ENCODE peak calls at places on chromosomes 6 and 20, in six cellular contexts. Q is lower lobe of right lung, K is mammary epithelial cell, U is neural progenitor cell, P is right cardiac atrium, D is heart right ventricle. H is an unnamed sample.

GRCh38 chr6:110628330-110628729 is 151.9 kb upstream of the SLC22A16 start:
- DNase-seq in D (no peak), P (no peak), Q (no peak), K (peak), U (no peak), H (no peak)

GRCh38 chr6:8481727-8482126 is 46.4 kb upstream of the SLC35B3 start:
- DNase-seq in D (no peak), P (no peak), Q (no peak), U (peak), K (no peak), H (no peak)

GRCh38 chr6:30836431-30836866 is 47.9 kb upstream of the DDR1 start:
- DNase-seq in U (no peak), D (no peak), Q (no peak), K (no peak), P (peak), H (no peak)

GRCh38 chr6:57013501-57013900 is 33.0 kb upstream of the KIAA1586 start:
- DNase-seq in D (no peak), U (no peak), P (no peak), Q (no peak), K (peak), H (no peak)

GRCh38 chr6:150030611-150031010 is 5.3 kb upstream of the RAET1L start:
- DNase-seq in Q (no peak), D (no peak), K (no peak), U (no peak), P (no peak), H (no peak)

GRCh38 chr6:108921547-108922331 is 73.5 kb downstream of the ARMC2 start:
- DNase-seq in K (peak), P (peak), Q (no peak), U (no peak), D (no peak), H (no peak)

GRCh38 chr6:163405412-163406309 is 8.9 kb upstream of the QKI start:
- DNase-seq in D (peak), Q (peak), K (no peak), U (no peak), P (peak), H (peak)

GRCh38 chr20:64079273-64080012 is at the start of gene RGS19:
- DNase-seq in P (peak), K (peak), Q (peak), D (peak), U (peak), H (no peak)

GRCh38 chr20:51529758-51530157 is 12.8 kb downstream of the NFATC2 start:
- DNase-seq in Q (no peak), P (no peak), K (no peak), D (no peak), U (no peak), H (no peak)

GRCh38 chr6:74731204-74731603 is 474.6 kb downstream of the COL12A1 start:
- DNase-seq in U (no peak), P (no peak), Q (no peak), D (no peak), K (peak), H (no peak)

GRCh38 chr6:137414599-137414998 is 79.6 kb downstream of the OLIG3 start:
- DNase-seq in P (no peak), Q (no peak), U (peak), D (no peak), K (no peak), H (no peak)

GRCh38 chr20:61933951-61934715 is 131.5 kb downstream of the TAF4 start:
- DNase-seq in U (peak), K (no peak), D (peak), Q (peak), P (no peak), H (no peak)

GRCh38 chr6:77425676-77426075 is 37.6 kb downstream of the HTR1B start:
- DNase-seq in U (no peak), P (no peak), Q (no peak), D (no peak), K (no peak), H (no peak)

GRCh38 chr6:16759646-16760535 is 1.4 kb downstream of the ATXN1 start:
- DNase-seq in Q (peak), U (peak), D (peak), K (peak), P (peak), H (peak)

GRCh38 chr20:50762435-50763201 is 31.2 kb downstream of the PARD6B start:
- DNase-seq in Q (peak), K (peak), U (no peak), D (peak), P (peak), H (no peak)

GRCh38 chr6:144150673-144151009 is 324 bp downstream of the STX11 start:
- DNase-seq in D (peak), K (peak), P (no peak), Q (peak), U (peak), H (no peak)

GRCh38 chr20:47281376-47281775 is 75.1 kb downstream of the ZMYND8 start:
- DNase-seq in Q (no peak), U (no peak), D (no peak), K (no peak), P (no peak), H (no peak)

GRCh38 chr20:20498081-20498861 is 130.4 kb downstream of the INSM1 start:
- DNase-seq in P (no peak), D (no peak), U (peak), Q (no peak), K (no peak), H (peak)

GRCh38 chr20:62710886-62711702 is 2.5 kb downstream of the NTSR1 start:
- DNase-seq in K (peak), P (no peak), D (peak), Q (no peak), U (no peak), H (no peak)

GRCh38 chr20:3224681-3225421 is 14.1 kb downstream of the SLC4A11 start:
- DNase-seq in K (no peak), P (no peak), Q (no peak), D (no peak), U (no peak), H (no peak)

GRCh38 chr20:57397004-57397692 is 6.0 kb downstream of the RBM38 start:
- DNase-seq in U (no peak), D (no peak), P (no peak), Q (peak), K (no peak), H (no peak)

GRCh38 chr20:57399587-57400261 is 8.5 kb downstream of the RBM38 start:
- DNase-seq in P (no peak), U (no peak), K (no peak), D (peak), Q (peak), H (no peak)

GRCh38 chr20:57397693-57398108 is 6.5 kb downstream of the RBM38 start:
- DNase-seq in K (no peak), Q (peak), D (no peak), P (no peak), U (no peak), H (no peak)

GRCh38 chr20:57398901-57399535 is 7.8 kb downstream of the RBM38 start:
- DNase-seq in Q (peak), P (no peak), U (peak), K (no peak), D (no peak), H (no peak)

GRCh38 chr20:57398231-57398821 is 7.1 kb downstream of the RBM38 start:
- DNase-seq in D (peak), U (no peak), P (no peak), Q (peak), K (no peak), H (no peak)
- H3K27ac ChIP-seq in D (peak), U (peak), P (peak), Q (peak), K (no peak), H (peak)

DNA sequence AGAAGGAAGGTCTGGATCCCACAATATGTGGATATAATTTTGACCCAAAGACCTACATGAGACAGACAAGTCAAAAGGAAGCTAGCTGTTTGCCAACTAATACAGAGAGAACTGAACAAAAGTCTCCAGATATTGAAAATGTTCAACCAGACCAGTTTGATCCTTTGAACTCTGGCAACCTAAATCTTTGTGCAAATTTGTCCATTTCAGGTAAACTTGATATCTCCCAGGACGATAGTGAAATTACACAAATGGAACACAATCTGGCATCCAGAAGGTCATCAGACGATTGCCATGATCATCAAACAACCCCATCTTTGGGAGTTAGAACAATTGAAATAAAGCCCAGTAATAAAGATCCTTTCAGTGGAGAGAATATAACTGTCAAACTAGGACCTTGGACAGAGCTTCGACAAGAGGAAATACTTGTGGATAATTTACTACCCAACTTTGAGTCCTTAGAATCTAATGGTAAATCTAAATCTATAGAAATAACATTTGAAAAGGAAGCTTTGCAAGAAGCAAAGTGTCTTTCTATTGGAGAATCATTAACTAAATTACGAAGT is 41.9 kb upstream of the SDHAF4 start:
- DNase-seq in K (no peak), D (no peak), P (no peak), U (no peak), Q (no peak), H (no peak)
- H3K27ac ChIP-seq in K (no peak), D (no peak), P (no peak), U (no peak), Q (no peak), H (no peak)

DNA sequence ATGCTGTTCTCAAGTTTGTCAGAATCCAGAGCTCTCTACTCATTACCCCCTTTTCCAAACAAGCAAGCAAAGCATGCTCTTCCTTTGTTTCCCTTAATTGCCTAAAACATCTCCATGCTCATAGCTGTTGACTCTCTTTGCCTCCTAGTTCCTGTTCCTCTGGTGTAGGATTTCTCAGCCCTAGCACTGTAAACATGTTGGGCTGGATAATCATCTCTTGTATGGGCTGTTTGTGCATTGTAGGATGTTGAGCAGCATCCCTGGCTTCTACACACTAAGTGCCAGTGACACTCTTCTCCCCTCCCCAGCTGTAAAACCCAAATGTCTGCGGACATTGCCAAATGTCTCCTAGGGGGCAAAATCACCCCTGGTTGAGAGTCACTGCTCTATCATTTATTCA is 14.0 kb downstream of the PPARD start:
- DNase-seq in U (no peak), K (no peak), Q (no peak), P (no peak), D (no peak), H (no peak)
- H3K27ac ChIP-seq in U (no peak), K (no peak), Q (no peak), P (no peak), D (no peak), H (peak)

GRCh38 chr6:15331629-15332241 is 85.9 kb downstream of the JARID2 start:
- DNase-seq in P (no peak), Q (no peak), D (no peak), U (no peak), K (no peak), H (no peak)

GRCh38 chr6:15327271-15327670 is 81.4 kb downstream of the JARID2 start:
- DNase-seq in K (no peak), P (no peak), Q (no peak), U (peak), D (no peak), H (no peak)

GRCh38 chr6:15331143-15331542 is 85.3 kb downstream of the JARID2 start:
- DNase-seq in U (no peak), Q (no peak), D (no peak), K (peak), P (no peak), H (no peak)

GRCh38 chr6:15330174-15330934 is 84.5 kb downstream of the JARID2 start:
- DNase-seq in Q (no peak), K (peak), P (no peak), D (no peak), U (no peak), H (no peak)

DNA sequence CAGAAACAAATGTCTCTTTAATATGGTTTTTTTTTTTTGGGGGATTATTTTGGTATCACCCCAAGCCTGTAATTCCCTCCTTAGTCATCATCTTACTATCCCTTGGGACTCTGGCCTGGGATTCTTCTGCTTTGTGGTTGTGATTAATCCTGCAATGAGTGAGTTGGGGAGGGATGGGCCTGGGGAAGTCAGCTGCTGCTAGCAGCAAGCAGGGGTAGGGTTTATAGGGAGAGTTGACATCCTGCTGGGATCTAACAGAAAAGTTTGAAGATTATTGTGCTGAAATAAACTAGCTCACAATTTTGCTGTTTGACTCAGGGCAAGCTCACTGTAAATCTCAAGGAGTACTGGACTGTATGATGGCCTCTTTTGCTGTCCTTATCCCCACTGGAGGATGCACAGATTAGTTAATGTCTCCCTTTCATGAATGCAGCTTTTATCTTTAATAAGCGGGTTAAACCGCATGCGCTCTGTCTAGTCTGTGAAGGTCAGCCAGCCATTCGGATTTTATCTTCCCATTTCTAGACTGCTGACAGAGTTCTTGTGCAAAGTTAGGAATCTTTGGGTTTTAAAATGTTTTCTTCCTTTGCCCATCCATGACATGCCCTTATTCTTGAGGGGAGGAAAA is 83.4 kb downstream of the JARID2 start:
- DNase-seq in P (no peak), Q (no peak), D (no peak), U (peak), K (peak), H (no peak)
- H3K27ac ChIP-seq in P (no peak), Q (no peak), D (no peak), U (peak), K (peak), H (no peak)

DNA sequence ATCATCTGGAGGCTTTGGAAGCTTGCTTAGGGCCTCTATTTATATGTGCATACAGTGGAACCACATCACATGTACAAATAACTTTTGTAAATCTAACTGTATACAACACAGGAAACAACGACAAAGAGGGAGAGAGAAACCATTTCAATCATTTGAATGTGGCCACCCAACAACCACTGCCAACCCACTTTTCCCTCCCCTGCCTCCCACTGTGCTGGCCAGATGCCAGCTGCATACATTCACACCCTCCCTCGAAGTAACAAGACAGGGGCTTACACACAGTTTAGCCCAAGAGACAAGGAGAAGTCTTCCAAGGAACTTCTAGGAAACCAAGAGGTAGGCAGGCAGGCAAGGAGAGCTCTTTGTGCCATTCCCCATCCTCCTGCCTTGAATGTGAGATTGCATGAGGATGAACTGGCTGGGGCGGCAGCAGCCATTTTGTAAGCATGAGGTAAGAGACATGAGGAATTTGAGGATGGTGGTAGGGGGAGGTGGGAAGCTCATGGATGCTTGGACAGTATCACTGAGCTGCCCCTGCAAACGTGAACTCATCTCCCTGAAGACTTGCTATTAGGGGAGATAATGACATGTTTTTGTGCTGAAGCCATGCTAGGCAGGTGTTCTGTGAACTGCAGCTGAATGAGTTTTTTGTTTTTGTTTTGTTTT is 18.2 kb downstream of the BMP7 start:
- DNase-seq in K (no peak), U (no peak), D (no peak), P (no peak), Q (no peak), H (no peak)
- H3K27ac ChIP-seq in K (no peak), U (no peak), D (no peak), P (no peak), Q (no peak), H (no peak)